ENCODE peak calls at places on chromosomes 5 and 9, in four cellular contexts. Y, U, O and G are unnamed samples.

GRCh38 chr5:945691-946541 is 53.2 kb downstream of the TRIP13 start:
- DNase-seq in Y (no peak), U (no peak), O (peak), G (peak)

GRCh38 chr5:180669661-180670060 is 20.3 kb upstream of the FLT4 start:
- DNase-seq in Y (no peak), U (no peak), O (no peak), G (no peak)

GRCh38 chr5:103307470-103307869 is 48.9 kb downstream of the MACIR start:
- DNase-seq in Y (no peak), U (no peak), O (no peak), G (no peak)

GRCh38 chr9:99385814-99386279 is 163.8 kb downstream of the SEC61B start:
- DNase-seq in Y (no peak), U (no peak), O (no peak), G (no peak)

GRCh38 chr5:26003966-26004365 is 1034.4 kb downstream of the CDH9 start:
- DNase-seq in Y (no peak), U (no peak), O (no peak), G (no peak)

GRCh38 chr5:139946006-139946405 is 97.1 kb downstream of the NRG2 start:
- DNase-seq in Y (no peak), U (no peak), O (no peak), G (no peak)

GRCh38 chr9:6498982-6499381 is 86.0 kb downstream of the UHRF2 start:
- DNase-seq in Y (no peak), U (no peak), O (no peak), G (no peak)

GRCh38 chr5:26833596-26833995 is 204.8 kb downstream of the CDH9 start:
- DNase-seq in Y (no peak), U (no peak), O (no peak), G (no peak)

GRCh38 chr5:35436441-35437057 is 181.1 kb upstream of the SPEF2 start:
- DNase-seq in Y (no peak), U (no peak), O (no peak), G (no peak)

GRCh38 chr9:35071814-35072460 is 488 bp downstream of the VCP start:
- DNase-seq in Y (peak), U (peak), O (peak), G (peak)

GRCh38 chr5:41908374-41909079 is 4.4 kb downstream of the RIMOC1 start:
- DNase-seq in Y (no peak), U (no peak), O (no peak), G (no peak)

GRCh38 chr5:143124593-143124992 is 278.9 kb downstream of the NR3C1 start:
- DNase-seq in Y (no peak), U (no peak), O (no peak), G (no peak)

GRCh38 chr5:59123595-59124561 is 541.0 kb downstream of the RAB3C start:
- DNase-seq in Y (no peak), U (no peak), O (no peak), G (no peak)

GRCh38 chr9:127360205-127360604 is 36.8 kb upstream of the SLC2A8 start:
- DNase-seq in Y (no peak), U (no peak), O (no peak), G (no peak)
- H3K27ac ChIP-seq in Y (no peak), U (no peak), O (no peak), G (peak)

DNA sequence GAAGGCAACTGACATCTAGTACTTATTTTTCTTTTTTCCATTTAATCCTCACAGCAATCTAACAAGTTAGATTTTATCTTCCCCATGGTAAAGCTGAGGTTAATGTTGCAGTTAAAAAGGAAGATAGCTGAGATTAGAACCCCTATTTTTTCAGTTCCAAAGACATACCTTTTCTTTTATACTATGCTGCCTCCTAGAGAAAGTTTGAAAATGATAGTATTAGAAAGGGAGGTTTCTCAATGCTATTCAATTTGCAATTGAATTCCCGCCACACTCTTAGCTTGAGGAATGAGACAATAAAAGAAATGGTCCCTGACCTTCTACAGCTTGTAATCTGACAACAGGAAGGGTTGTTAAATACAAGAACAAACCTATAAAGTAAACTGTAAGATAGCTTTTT is 195.9 kb upstream of the TRIM32 start:
- DNase-seq in Y (no peak), U (no peak), O (no peak), G (no peak)
- TF ChIP-seq CTCF in Y (no peak), U (no peak), O (no peak), G (no peak)

DNA sequence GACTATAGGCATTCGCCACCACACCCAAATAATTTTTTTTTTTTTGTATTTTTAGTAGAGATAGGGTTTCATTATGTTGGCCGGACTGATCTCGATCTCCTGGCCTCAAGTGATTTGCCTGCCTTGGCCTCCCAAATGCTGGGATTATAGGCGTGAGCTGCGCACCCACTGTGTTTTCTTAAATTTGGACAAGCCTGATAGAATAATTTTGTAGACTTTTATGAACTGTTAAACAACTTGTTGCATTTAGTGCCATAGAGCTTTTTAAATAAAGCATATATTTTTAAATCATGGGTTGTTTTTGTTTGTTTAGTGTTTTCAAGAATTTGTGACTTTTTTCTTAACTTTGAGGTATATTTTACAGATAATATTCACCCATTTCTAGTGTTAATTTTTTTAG is 4.8 kb downstream of the PHAX start:
- DNase-seq in Y (no peak), U (no peak), O (no peak), G (no peak)
- H3K27ac ChIP-seq in Y (no peak), U (no peak), O (no peak), G (no peak)

GRCh38 chr9:87783180-87783579 is 57.3 kb downstream of the CTSL start:
- DNase-seq in Y (no peak), U (no peak), O (no peak), G (no peak)
- TF ChIP-seq CTCF in Y (no peak), U (no peak), O (no peak), G (no peak)

DNA sequence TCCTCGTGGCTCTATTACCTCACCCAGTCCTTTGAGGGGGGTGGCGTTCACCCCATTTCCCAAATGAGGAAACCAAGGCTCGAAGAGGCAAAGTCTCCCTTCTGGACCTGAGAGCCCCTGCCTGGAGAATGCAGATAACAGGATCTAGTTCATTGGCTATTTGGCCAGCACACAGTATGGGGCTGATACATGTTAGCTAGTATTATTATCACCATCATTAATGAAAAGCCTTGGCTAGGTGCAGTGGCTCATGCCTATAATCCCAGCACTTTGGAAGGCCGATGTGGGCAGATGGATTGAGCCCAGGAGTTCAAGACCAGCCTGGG is 4.3 kb downstream of the SH3GLB2 start:
- DNase-seq in Y (no peak), U (no peak), O (no peak), G (no peak)
- H3K27ac ChIP-seq in Y (no peak), U (no peak), O (no peak), G (no peak)

GRCh38 chr5:95262933-95263660 is 21.8 kb downstream of the MCTP1 start:
- DNase-seq in Y (no peak), U (no peak), O (no peak), G (no peak)

DNA sequence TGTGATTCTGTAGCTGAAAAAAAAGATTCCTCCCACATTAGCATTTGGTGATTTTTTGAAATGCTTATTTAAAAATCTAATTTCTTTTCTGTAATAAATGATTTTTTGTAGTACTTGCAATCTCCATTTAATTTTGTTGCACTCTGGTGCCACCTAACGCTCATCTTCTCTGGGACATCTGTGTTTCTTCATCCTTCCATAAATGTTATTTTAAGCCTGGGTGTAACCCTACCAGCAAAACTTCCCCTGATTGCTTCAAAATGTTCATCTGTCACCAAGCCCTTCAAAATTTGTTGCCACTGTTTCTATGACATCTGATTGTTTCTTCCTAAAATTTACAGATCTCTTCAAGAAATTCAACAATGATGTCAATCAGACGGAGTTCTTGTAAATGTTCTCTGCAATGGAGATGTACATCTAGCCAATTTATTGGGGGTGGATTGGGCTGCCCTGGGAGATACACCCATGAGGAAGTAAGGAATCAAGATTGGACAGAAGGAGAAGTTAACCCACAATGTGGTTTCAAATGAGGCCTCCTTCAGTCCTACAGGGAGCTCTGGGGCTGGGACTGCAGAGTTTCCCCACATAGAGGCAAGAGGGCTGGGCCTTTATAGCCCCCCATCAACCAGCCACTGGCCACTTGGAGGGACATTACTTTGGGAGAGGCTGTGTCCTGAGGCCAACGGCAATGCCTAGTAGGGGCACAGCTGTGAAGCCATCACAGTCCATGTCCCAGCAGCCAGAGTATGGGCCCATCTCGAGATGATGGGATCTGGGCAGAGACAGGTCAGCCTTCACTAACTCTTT is 23.3 kb downstream of the MCTP1 start:
- DNase-seq in Y (peak), U (no peak), O (no peak), G (no peak)
- TF ChIP-seq CTCF in Y (peak), U (peak), O (peak), G (no peak)